ENCODE peak calls at places on chromosomes 1 and 21, in ten cellular contexts. C, E, H, J, B, S, K, A, M and W are unnamed samples.

GRCh38 chr1:209633335-209633997 is 18.8 kb downstream of the LAMB3 start:
- DNase-seq in C (no peak), E (no peak), H (no peak), J (peak), B (no peak), S (no peak), K (no peak), A (no peak), M (no peak), W (no peak)

GRCh38 chr1:167599839-167600581 is 30.0 kb upstream of the RCSD1 start:
- DNase-seq in C (peak), E (peak), H (no peak), J (peak), B (no peak), S (peak), K (no peak), A (peak), M (no peak), W (peak)

GRCh38 chr1:53821380-53821779 is 16.7 kb downstream of the NDC1 start:
- DNase-seq in C (no peak), E (no peak), H (no peak), J (no peak), B (no peak), S (no peak), K (no peak), A (no peak), M (no peak), W (no peak)

GRCh38 chr1:234659538-234659937 is 49.6 kb upstream of the IRF2BP2 start:
- DNase-seq in C (peak), E (no peak), H (no peak), J (peak), B (no peak), S (peak), K (no peak), A (no peak), M (no peak), W (no peak)

GRCh38 chr1:219883400-219884332 is 44.7 kb downstream of the SLC30A10 start:
- DNase-seq in C (no peak), E (no peak), H (no peak), J (no peak), B (no peak), S (no peak), K (no peak), A (peak), M (no peak), W (no peak)

GRCh38 chr1:45669859-45670655 is 16.3 kb downstream of the GPBP1L1 start:
- DNase-seq in C (no peak), E (no peak), H (no peak), J (peak), B (no peak), S (peak), K (no peak), A (no peak), M (no peak), W (no peak)

GRCh38 chr1:205791568-205792180 is 16.4 kb upstream of the RAB29 start:
- DNase-seq in C (peak), E (no peak), H (peak), J (peak), B (no peak), S (peak), K (no peak), A (peak), M (no peak), W (no peak)

GRCh38 chr1:67969446-67969845 is 81.0 kb downstream of the DIRAS3 start:
- DNase-seq in C (no peak), E (no peak), H (no peak), J (peak), B (no peak), S (no peak), K (no peak), A (no peak), M (no peak), W (no peak)

GRCh38 chr21:41927727-41928409 is 25.9 kb downstream of the C2CD2 start:
- DNase-seq in C (peak), E (no peak), H (no peak), J (no peak), B (no peak), S (no peak), K (no peak), A (no peak), M (no peak), W (no peak)

GRCh38 chr1:100387209-100387608 is 34.9 kb downstream of the CDC14A start:
- DNase-seq in C (no peak), E (no peak), H (no peak), J (peak), B (no peak), S (peak), K (no peak), A (no peak), M (no peak), W (no peak)

GRCh38 chr1:186839077-186839400 is 10.3 kb downstream of the PLA2G4A start:
- DNase-seq in C (no peak), E (no peak), H (no peak), J (no peak), B (no peak), S (no peak), K (no peak), A (no peak), M (no peak), W (no peak)

GRCh38 chr1:56189946-56190920 is 389.1 kb downstream of the PLPP3 start:
- DNase-seq in C (peak), E (no peak), H (no peak), J (no peak), B (no peak), S (no peak), K (no peak), A (no peak), M (no peak), W (no peak)

GRCh38 chr1:205812271-205812877 is 624 bp downstream of the SLC41A1 start:
- DNase-seq in C (peak), E (no peak), H (no peak), J (peak), B (no peak), S (peak), K (no peak), A (peak), M (no peak), W (peak)

GRCh38 chr1:65469889-65470340 is 49.4 kb downstream of the LEPR start:
- DNase-seq in C (no peak), E (no peak), H (no peak), J (no peak), B (no peak), S (peak), K (no peak), A (no peak), M (no peak), W (no peak)

GRCh38 chr21:38219049-38219628 is 37.7 kb upstream of the KCNJ15 start:
- DNase-seq in C (peak), E (peak), H (no peak), J (peak), B (peak), S (peak), K (peak), A (peak), M (peak), W (peak)

GRCh38 chr1:205972081-205972480 is 28.8 kb upstream of the SLC26A9 start:
- DNase-seq in C (no peak), E (no peak), H (no peak), J (no peak), B (no peak), S (no peak), K (peak), A (no peak), M (no peak), W (no peak)

GRCh38 chr1:58784758-58785423 is 1.0 kb upstream of the JUN start:
- DNase-seq in C (peak), E (peak), H (peak), J (peak), B (peak), S (peak), K (peak), A (peak), M (peak), W (peak)

GRCh38 chr1:31714442-31715096 is 10.8 kb upstream of the COL16A1 start:
- DNase-seq in C (peak), E (no peak), H (peak), J (peak), B (peak), S (peak), K (peak), A (peak), M (peak), W (peak)

GRCh38 chr1:25122747-25123146 is 109.6 kb downstream of the SYF2 start:
- DNase-seq in C (no peak), E (no peak), H (no peak), J (no peak), B (no peak), S (no peak), K (no peak), A (no peak), M (no peak), W (no peak)

GRCh38 chr1:86423473-86423872 is 498 bp upstream of the CLCA2 start:
- DNase-seq in C (no peak), E (no peak), H (no peak), J (no peak), B (no peak), S (peak), K (no peak), A (no peak), M (no peak), W (no peak)

DNA sequence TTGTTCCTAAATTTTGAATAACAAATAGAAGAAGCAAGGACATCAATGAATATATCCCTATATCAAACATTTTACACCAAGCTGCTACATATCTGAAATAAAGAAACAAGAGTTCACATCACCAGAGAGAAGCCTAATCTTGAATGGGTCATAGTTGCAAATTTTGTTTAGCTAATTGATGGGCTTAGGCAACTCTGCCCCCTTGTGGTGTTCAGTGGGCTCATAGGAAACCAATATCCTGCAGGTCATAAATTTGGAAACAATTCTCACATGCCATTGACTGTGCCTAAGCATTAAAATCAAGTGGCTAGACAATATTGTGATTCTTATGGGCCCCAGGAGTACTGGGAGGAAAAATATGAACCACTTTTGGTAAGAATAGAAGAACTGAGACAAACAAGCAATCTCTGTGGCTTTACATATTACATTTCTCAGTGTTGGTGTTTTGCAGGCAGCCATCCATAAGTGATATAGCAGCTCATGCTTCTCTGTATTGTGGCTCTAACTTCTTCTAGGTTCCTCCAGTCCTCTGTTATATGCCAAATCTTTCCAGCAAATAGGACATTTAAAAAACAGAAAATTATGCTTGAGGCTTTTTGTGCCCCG is 1262.8 kb upstream of the PRMT6 start:
- DNase-seq in C (peak), E (no peak), H (no peak), J (peak), B (no peak), S (no peak), K (no peak), A (peak), M (no peak), W (no peak)
- TF ChIP-seq CTCF in C (peak), E (peak), H (no peak), J (peak), B (peak), S (no peak), K (no peak), A (peak), M (no peak), W (no peak)

GRCh38 chr1:93171549-93172050 is 8.6 kb downstream of the TMED5 start:
- DNase-seq in C (no peak), E (no peak), H (no peak), J (no peak), B (no peak), S (no peak), K (no peak), A (no peak), M (no peak), W (no peak)
- TF ChIP-seq CTCF in C (no peak), E (no peak), H (no peak), J (no peak), B (no peak), S (no peak), K (no peak), A (no peak), M (no peak), W (no peak)

GRCh38 chr1:108708726-108709660 is 3.7 kb upstream of the FNDC7 start:
- DNase-seq in C (peak), E (no peak), H (no peak), J (peak), B (no peak), S (peak), K (no peak), A (peak), M (no peak), W (no peak)
- TF ChIP-seq CTCF in C (peak), E (peak), H (no peak), J (peak), B (no peak), S (no peak), K (no peak), A (peak), M (no peak), W (no peak)

DNA sequence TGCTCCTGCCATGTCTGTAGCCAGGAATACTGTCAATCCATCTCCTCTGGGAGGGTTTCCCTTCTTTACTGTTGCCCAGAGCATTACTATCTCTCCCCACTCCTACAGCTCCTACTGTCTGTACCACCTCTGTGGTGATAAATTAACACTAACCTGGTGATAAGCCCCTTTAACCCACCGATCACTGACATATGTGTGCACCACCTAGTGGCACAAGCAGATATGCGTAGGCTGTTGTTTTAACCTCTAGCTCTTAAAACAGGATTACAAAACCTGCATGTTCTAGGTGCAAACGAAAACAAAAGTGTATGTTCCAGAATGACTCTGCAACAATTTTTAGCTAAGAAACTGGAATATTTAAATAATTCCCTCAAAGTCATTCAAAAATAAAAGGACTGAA is 93.9 kb upstream of the BEND5 start:
- DNase-seq in C (peak), E (no peak), H (no peak), J (peak), B (no peak), S (peak), K (no peak), A (peak), M (no peak), W (no peak)
- TF ChIP-seq CTCF in C (peak), E (peak), H (no peak), J (peak), B (peak), S (peak), K (no peak), A (peak), M (no peak), W (no peak)

GRCh38 chr1:207753611-207754010 is 1.8 kb downstream of the CD46 start:
- DNase-seq in C (no peak), E (no peak), H (no peak), J (no peak), B (no peak), S (no peak), K (no peak), A (no peak), M (no peak), W (no peak)

GRCh38 chr1:207752456-207753132 is 740 bp downstream of the CD46 start:
- DNase-seq in C (peak), E (no peak), H (peak), J (peak), B (no peak), S (no peak), K (peak), A (peak), M (no peak), W (peak)

GRCh38 chr1:207750901-207751300 is 953 bp upstream of the CD46 start:
- DNase-seq in C (peak), E (no peak), H (no peak), J (no peak), B (no peak), S (no peak), K (no peak), A (no peak), M (no peak), W (no peak)

GRCh38 chr1:207754011-207754410 is 2.2 kb downstream of the CD46 start:
- DNase-seq in C (no peak), E (no peak), H (no peak), J (no peak), B (no peak), S (no peak), K (no peak), A (no peak), M (no peak), W (no peak)

DNA sequence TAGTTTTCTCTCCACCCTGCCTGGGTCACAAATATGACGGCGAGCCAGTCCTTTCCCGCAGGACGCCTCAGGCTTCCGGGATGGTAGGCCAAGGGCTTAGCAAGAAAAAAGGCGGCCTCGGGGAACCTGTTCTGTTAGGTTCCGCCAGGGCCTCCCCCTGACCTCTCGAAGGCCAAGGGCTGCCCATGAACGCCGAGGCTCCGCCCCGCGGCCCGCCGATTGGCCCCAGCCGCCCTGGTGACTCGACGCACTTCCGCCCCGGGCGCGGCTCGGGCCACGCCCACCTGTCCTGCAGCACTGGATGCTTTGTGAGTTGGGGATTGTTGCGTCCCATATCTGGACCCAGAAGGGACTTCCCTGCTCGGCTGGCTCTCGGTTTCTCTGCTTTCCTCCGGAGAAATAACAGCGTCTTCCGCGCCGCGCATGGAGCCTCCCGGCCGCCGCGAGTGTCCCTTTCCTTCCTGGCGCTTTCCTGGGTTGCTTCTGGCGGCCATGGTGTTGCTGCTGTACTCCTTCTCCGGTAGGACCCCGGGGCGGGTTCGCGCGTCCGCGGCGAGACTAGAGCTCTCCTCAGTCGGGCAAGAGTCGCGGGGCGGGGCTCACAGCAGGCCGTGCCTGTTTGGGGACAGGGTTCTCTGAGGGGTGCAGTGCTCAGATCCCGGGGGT is at the start of gene CD46:
- DNase-seq in C (peak), E (peak), H (peak), J (peak), B (peak), S (peak), K (peak), A (peak), M (peak), W (peak)
- TF ChIP-seq CTCF in C (no peak), E (no peak), H (no peak), J (no peak), B (no peak), S (no peak), K (no peak), A (no peak), M (no peak), W (no peak)

DNA sequence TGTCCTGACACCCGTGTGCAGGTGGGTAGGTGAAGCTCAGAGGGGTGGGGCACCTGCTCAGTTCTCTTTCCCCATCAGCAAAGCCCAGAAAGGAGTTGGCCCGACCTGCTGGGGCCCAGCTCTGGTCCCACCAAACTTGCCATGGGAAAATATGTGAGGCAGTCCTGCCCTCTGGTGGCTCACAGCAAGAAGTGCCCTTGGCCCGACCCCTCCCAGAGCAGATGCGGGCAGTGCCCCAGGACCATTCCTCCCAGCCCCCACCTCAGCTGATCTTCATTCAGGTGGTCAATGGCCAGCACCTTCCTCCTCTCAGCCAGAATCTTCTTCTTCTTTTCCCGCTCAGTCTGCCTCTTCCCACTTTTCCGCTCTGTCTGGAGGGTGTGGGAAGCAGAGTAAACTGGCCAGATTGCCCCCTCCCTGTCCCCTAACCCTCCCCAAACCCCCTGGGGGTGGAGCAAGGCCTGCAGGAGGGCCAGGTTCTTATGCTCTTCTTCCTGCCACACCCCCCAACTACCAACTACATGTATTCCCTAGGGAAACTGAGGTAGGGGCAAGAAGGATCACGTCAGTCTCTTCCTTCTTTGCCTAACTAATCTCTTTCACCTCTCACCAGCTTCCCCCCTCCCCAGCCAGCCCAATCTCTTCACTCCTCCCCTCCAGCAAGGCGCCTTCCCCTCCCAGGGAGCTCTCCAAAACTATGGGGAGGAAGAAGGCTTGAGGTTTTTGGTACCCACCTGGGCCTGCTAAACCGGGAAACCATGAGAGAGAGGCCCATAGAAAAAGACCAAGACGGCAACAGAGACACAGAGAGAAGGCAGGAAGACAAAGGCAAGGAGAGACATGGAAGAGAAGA is 15.6 kb downstream of the TNNT2 start:
- DNase-seq in C (peak), E (no peak), H (no peak), J (peak), B (peak), S (peak), K (peak), A (peak), M (no peak), W (no peak)
- TF ChIP-seq CTCF in C (peak), E (peak), H (no peak), J (peak), B (peak), S (peak), K (peak), A (peak), M (no peak), W (peak)

DNA sequence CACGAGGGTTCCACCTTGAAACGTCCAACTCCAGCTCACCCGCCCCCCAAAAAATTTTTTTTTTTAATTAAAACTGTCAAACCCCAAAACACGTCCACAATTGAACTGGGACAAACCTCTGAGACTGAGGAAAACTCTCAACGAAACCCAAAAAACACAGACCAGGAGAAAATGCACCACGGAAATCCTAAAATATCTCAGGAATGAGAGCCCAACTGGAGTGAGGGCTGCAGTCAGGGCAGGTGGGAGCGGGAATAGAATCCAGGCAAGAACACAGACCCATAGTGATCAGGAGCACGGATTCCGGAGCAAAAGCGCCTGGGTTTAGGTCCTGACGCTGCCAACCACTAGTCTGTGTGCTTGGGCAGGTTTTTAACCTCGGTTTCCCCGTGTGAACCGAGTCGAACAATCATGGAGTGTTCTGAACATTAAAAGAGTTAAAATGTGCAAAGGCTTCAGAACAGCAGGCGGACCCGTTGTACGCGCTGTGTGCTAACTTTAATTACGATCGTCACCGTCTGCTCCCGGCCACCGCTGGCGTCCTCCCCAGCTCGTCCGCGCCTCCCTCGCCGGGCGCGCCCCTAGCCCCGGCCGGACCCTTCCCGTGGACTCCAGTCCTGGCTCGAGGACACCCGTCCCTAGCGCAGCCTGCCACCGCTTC is 624 bp downstream of the ARHGAP29 start:
- DNase-seq in C (no peak), E (no peak), H (no peak), J (peak), B (no peak), S (peak), K (peak), A (peak), M (no peak), W (no peak)
- TF ChIP-seq CTCF in C (no peak), E (peak), H (no peak), J (peak), B (peak), S (peak), K (no peak), A (no peak), M (no peak), W (no peak)